ENCODE peak calls at places on chromosomes 16 and 17, in nine cellular contexts. A is activated CD4-positive, alpha-beta T cell treated with anti-CD3 and anti-CD28 coated beads, Interleukin-2, amount 50 U/mL, for 4 hours; U is caudate nucleus; W is bronchial epithelial cell; N is activated CD8-positive, alpha-beta memory T cell treated with anti-CD3 and anti-CD28 coated beads for 48 hours; Q is breast epithelium; D is mucosa of gallbladder; B is hippocampal formation; I is NCI-H1417 treated with DMSO at 0.1 percent for 48 hours. F is an unnamed sample.

GRCh38 chr17:79970576-79971068 is 65.0 kb downstream of the TBC1D16 start:
- DNase-seq in W (no peak), U (peak), D (no peak), Q (no peak), A (peak), N (no peak), B (peak), I (no peak), F (peak)

GRCh38 chr17:72304859-72305258 is 184.0 kb downstream of the SOX9 start:
- DNase-seq in A (no peak), Q (no peak), N (no peak), U (no peak), B (no peak), W (no peak), D (no peak), I (no peak), F (no peak)

GRCh38 chr17:40018211-40019121 is 3.2 kb downstream of the CSF3 start:
- DNase-seq in W (no peak), A (no peak), B (no peak), D (no peak), N (no peak), Q (no peak), U (no peak), I (no peak), F (peak)

GRCh38 chr17:2948721-2949468 is 114.5 kb downstream of the OR1D5 start:
- DNase-seq in B (no peak), N (no peak), U (no peak), A (no peak), I (no peak), W (no peak), Q (no peak), D (no peak), F (no peak)

GRCh38 chr16:58511933-58512815 is 3.1 kb upstream of the SETD6 start:
- DNase-seq in W (peak), U (peak), N (peak), D (peak), Q (no peak), B (peak), A (peak), I (no peak), F (peak)

GRCh38 chr17:28495626-28496025 is 10.5 kb upstream of the FOXN1 start:
- DNase-seq in U (no peak), B (no peak), N (no peak), A (no peak), W (no peak), Q (no peak), D (no peak), I (no peak), F (no peak)

GRCh38 chr17:27568811-27569210 is 62.2 kb upstream of the LGALS9 start:
- DNase-seq in B (no peak), Q (no peak), U (peak), W (no peak), N (no peak), D (no peak), I (no peak), A (no peak), F (no peak)

GRCh38 chr17:49361129-49361901 is 735 bp downstream of the ZNF652 start:
- DNase-seq in Q (peak), U (peak), A (peak), I (no peak), B (peak), N (peak), W (peak), D (peak), F (peak)

GRCh38 chr16:31458073-31458834 is 1.0 kb upstream of the ARMC5 start:
- DNase-seq in W (peak), D (no peak), U (peak), B (peak), N (peak), A (peak), I (no peak), Q (peak), F (peak)

GRCh38 chr17:59427996-59428395 is 96.5 kb downstream of the YPEL2 start:
- DNase-seq in B (no peak), A (no peak), U (peak), N (no peak), Q (no peak), W (no peak), I (no peak), D (no peak), F (no peak)

GRCh38 chr16:67456383-67457140 is 24.4 kb downstream of the ATP6V0D1 start:
- DNase-seq in N (no peak), D (peak), A (no peak), B (peak), W (peak), U (peak), I (no peak), Q (peak), F (peak)

GRCh38 chr16:50185005-50185505 is 31.9 kb downstream of the TENT4B start:
- DNase-seq in I (no peak), A (no peak), W (no peak), Q (no peak), N (no peak), D (no peak), B (no peak), U (no peak), F (no peak)

GRCh38 chr16:81994485-81994884 is 16.8 kb downstream of the SDR42E1 start:
- DNase-seq in W (no peak), A (no peak), Q (no peak), N (no peak), I (no peak), U (no peak), D (no peak), B (no peak), F (no peak)

GRCh38 chr17:32878211-32878610 is 1.3 kb upstream of the MYO1D start:
- DNase-seq in U (no peak), D (peak), N (no peak), W (peak), A (no peak), Q (peak), B (no peak), I (no peak), F (no peak)

GRCh38 chr17:32298721-32299578 is 33.3 kb downstream of the RHBDL3 start:
- DNase-seq in Q (no peak), W (no peak), I (no peak), U (peak), B (no peak), N (no peak), A (no peak), D (no peak), F (peak)

GRCh38 chr17:8326591-8327583 is 12.8 kb upstream of the ODF4 start:
- DNase-seq in A (peak), Q (no peak), I (no peak), D (no peak), B (no peak), U (no peak), W (no peak), N (peak), F (no peak)

GRCh38 chr17:45341389-45342158 is 24.8 kb upstream of the MAP3K14 start:
- DNase-seq in B (no peak), D (peak), N (no peak), I (no peak), A (no peak), U (no peak), Q (no peak), W (peak), F (peak)

GRCh38 chr16:54285414-54286066 is 1.0 kb downstream of the IRX3 start:
- DNase-seq in I (no peak), Q (peak), A (no peak), B (no peak), W (no peak), U (no peak), D (no peak), N (no peak), F (peak)

GRCh38 chr16:79006762-79007161 is 593.8 kb downstream of the MAF start:
- DNase-seq in U (no peak), I (no peak), B (no peak), Q (no peak), W (no peak), D (no peak), N (no peak), A (no peak), F (no peak)

GRCh38 chr16:25563700-25564099 is 128.1 kb upstream of the HS3ST4 start:
- DNase-seq in W (no peak), Q (no peak), N (no peak), A (no peak), I (no peak), D (no peak), B (no peak), U (no peak), F (no peak)

GRCh38 chr17:73998246-73999220 is 204.9 kb upstream of the RPL38 start:
- DNase-seq in N (peak), B (no peak), D (peak), I (no peak), U (peak), Q (peak), W (peak), A (peak), F (peak)

GRCh38 chr17:4806770-4807533 is at the start of gene PLD2:
- DNase-seq in B (peak), A (peak), N (peak), Q (peak), U (peak), D (peak), W (peak), I (no peak), F (peak)

GRCh38 chr16:63578791-63579190 is 1542.6 kb upstream of the CDH8 start:
- DNase-seq in N (no peak), D (no peak), W (no peak), B (no peak), I (no peak), U (no peak), A (no peak), Q (no peak), F (no peak)